ENCODE peak calls at places on chromosomes 16 and 17, in ten cellular contexts. O is left ventricle myocardium inferior; C is fibroblast of lung; D is psoas muscle; N is stimulated activated CD4-positive, alpha-beta T cell treated with anti-CD3 and anti-CD28 coated beads, TNF-alpha, amount 100 ng/mL, for 1 hour; L is NCI-H1436; M is posterior vena cava; Y is activated naive CD8-positive, alpha-beta T cell treated with anti-CD3 and anti-CD28 coated beads for 36 hours; T is GM23248; Q is HS-5. A is an unnamed sample.

GRCh38 chr17:70168044-70168978 is 1.0 kb upstream of the KCNJ2 start:
- DNase-seq in T (peak), Q (no peak), C (peak), O (peak), M (peak), L (peak), D (peak), Y (peak), N (no peak), A (peak)

GRCh38 chr16:51994597-51994996 is 552.3 kb downstream of the TOX3 start:
- DNase-seq in Q (no peak), O (no peak), L (peak), N (no peak), Y (no peak), C (peak), D (no peak), T (peak), M (no peak), A (peak)

GRCh38 chr17:13581925-13582324 is 19.8 kb downstream of the HS3ST3A1 start:
- DNase-seq in T (no peak), C (peak), O (no peak), L (no peak), M (no peak), Y (no peak), N (no peak), Q (no peak), D (no peak), A (no peak)

GRCh38 chr16:81567987-81568748 is 123.6 kb downstream of the CMIP start:
- DNase-seq in C (peak), O (no peak), N (no peak), M (no peak), T (peak), Q (no peak), Y (peak), D (peak), L (no peak), A (no peak)

GRCh38 chr17:57442914-57443571 is 186.7 kb downstream of the MSI2 start:
- DNase-seq in Q (no peak), D (peak), L (no peak), Y (peak), M (peak), C (peak), O (peak), T (peak), N (peak), A (peak)

GRCh38 chr17:75877752-75878173 is 618 bp downstream of the TRIM47 start:
- DNase-seq in N (no peak), O (peak), L (peak), M (peak), Y (peak), C (peak), D (peak), Q (no peak), T (peak), A (peak)

GRCh38 chr17:8979715-8980114 is 14.2 kb upstream of the PIK3R5 start:
- DNase-seq in T (no peak), C (no peak), D (no peak), M (no peak), O (no peak), L (no peak), N (no peak), Q (no peak), Y (no peak), A (no peak)

GRCh38 chr17:21358682-21359482 is 17.3 kb upstream of the KCNJ12 start:
- DNase-seq in O (peak), Y (no peak), N (no peak), L (no peak), D (no peak), Q (no peak), C (peak), T (peak), M (no peak), A (no peak)

GRCh38 chr17:34378664-34379101 is 15.7 kb upstream of the CCL1 start:
- DNase-seq in L (no peak), N (no peak), O (no peak), Y (peak), D (no peak), T (peak), C (no peak), Q (no peak), M (no peak), A (no peak)

GRCh38 chr17:3558603-3559269 is 1.1 kb upstream of the TRPV3 start:
- DNase-seq in M (peak), T (peak), D (no peak), N (peak), O (no peak), C (peak), Q (peak), L (no peak), Y (peak), A (peak)